ENCODE peak calls at places on chromosomes 13 and 19, in six cellular contexts. E is HepG2, V is H1, H is K562, N is GM12878, U is HCT116. F is an unnamed sample.

GRCh38 chr19:48501961-48502719 is 9.5 kb downstream of the LMTK3 start:
- DNase-seq in E (peak), V (peak), H (peak), N (peak), U (peak), F (peak)

GRCh38 chr13:45518525-45519235 is 53.9 kb downstream of the COG3 start:
- DNase-seq in E (no peak), V (no peak), H (no peak), N (no peak), U (no peak), F (no peak)

GRCh38 chr19:38195237-38195636 is 28.8 kb downstream of the DPF1 start:
- DNase-seq in E (no peak), V (no peak), H (no peak), N (no peak), U (no peak), F (no peak)

GRCh38 chr19:52533901-52534300 is 6.4 kb downstream of the ZNF808 start:
- DNase-seq in E (no peak), V (no peak), H (no peak), N (no peak), U (no peak), F (no peak)

GRCh38 chr19:43901395-43902390 is 33.4 kb downstream of the ZNF45 start:
- DNase-seq in E (peak), V (peak), H (peak), N (peak), U (no peak), F (peak)

GRCh38 chr19:6738726-6739389 is 622 bp upstream of the TRIP10 start:
- DNase-seq in E (no peak), V (no peak), H (no peak), N (no peak), U (no peak), F (no peak)

GRCh38 chr19:44308011-44308410 is 3.2 kb upstream of the ZNF235 start:
- DNase-seq in E (no peak), V (no peak), H (no peak), N (no peak), U (no peak), F (no peak)

GRCh38 chr13:19587635-19588300 is 26.4 kb upstream of the TPTE2 start:
- DNase-seq in E (peak), V (no peak), H (no peak), N (no peak), U (peak), F (no peak)

GRCh38 chr13:102686024-102686423 is 8.8 kb downstream of the METTL21C start:
- DNase-seq in E (no peak), V (no peak), H (no peak), N (no peak), U (no peak), F (no peak)

GRCh38 chr13:78228211-78228610 is 309.6 kb upstream of the EDNRB start:
- DNase-seq in E (no peak), V (no peak), H (no peak), N (no peak), U (no peak), F (no peak)

GRCh38 chr19:7792286-7792685 is 29.2 kb downstream of the CLEC4M start:
- DNase-seq in E (no peak), V (no peak), H (no peak), N (no peak), U (no peak), F (no peak)

GRCh38 chr19:40603071-40603718 is 2.0 kb downstream of the LTBP4 start:
- DNase-seq in E (peak), V (no peak), H (no peak), N (no peak), U (no peak), F (no peak)

GRCh38 chr13:25069236-25069635 is 26.7 kb upstream of the PABPC3 start:
- DNase-seq in E (no peak), V (no peak), H (no peak), N (no peak), U (no peak), F (no peak)

GRCh38 chr19:17025361-17025760 is 1.2 kb downstream of the CPAMD8 start:
- DNase-seq in E (no peak), V (no peak), H (no peak), N (no peak), U (no peak), F (no peak)

GRCh38 chr13:113851826-113852535 is 11.9 kb downstream of the GAS6 start:
- DNase-seq in E (no peak), V (no peak), H (no peak), N (no peak), U (no peak), F (no peak)

GRCh38 chr13:84208251-84208650 is 326.0 kb upstream of the SLITRK1 start:
- DNase-seq in E (no peak), V (no peak), H (no peak), N (no peak), U (no peak), F (no peak)

GRCh38 chr13:67048793-67049150 is 181.4 kb downstream of the PCDH9 start:
- DNase-seq in E (no peak), V (no peak), H (no peak), N (no peak), U (no peak), F (no peak)

GRCh38 chr19:36488816-36489138 is 584 bp downstream of the ZNF566 start:
- DNase-seq in E (peak), V (no peak), H (peak), N (no peak), U (peak), F (no peak)

GRCh38 chr19:49492573-49493411 is 3.4 kb upstream of the RPS11 start:
- DNase-seq in E (peak), V (no peak), H (no peak), N (no peak), U (no peak), F (no peak)

GRCh38 chr13:111322916-111323331 is 2.5 kb downstream of the TEX29 start:
- DNase-seq in E (no peak), V (no peak), H (no peak), N (no peak), U (no peak), F (no peak)

GRCh38 chr13:41308241-41308640 is 2.8 kb upstream of the NAA16 start:
- DNase-seq in E (no peak), V (no peak), H (no peak), N (no peak), U (no peak), F (no peak)

GRCh38 chr13:54958781-54959180 is 1930.2 kb downstream of the OLFM4 start:
- DNase-seq in E (no peak), V (no peak), H (no peak), N (no peak), U (no peak), F (no peak)

GRCh38 chr13:51243832-51244231 is 21.6 kb downstream of the FAM124A start:
- DNase-seq in E (no peak), V (peak), H (no peak), N (no peak), U (no peak), F (peak)

GRCh38 chr19:58237324-58237723 is 8.6 kb downstream of the ZNF544 start:
- DNase-seq in E (no peak), V (no peak), H (no peak), N (no peak), U (no peak), F (no peak)

GRCh38 chr13:64900039-64900438 is 2330.1 kb downstream of the PCDH9 start:
- DNase-seq in E (no peak), V (no peak), H (no peak), N (no peak), U (no peak), F (no peak)

GRCh38 chr19:1668339-1669123 is 16.1 kb upstream of the TCF3 start:
- DNase-seq in E (no peak), V (no peak), H (no peak), N (no peak), U (no peak), F (no peak)

GRCh38 chr13:90792335-90792734 is 555.2 kb upstream of the MIR17HG start:
- DNase-seq in E (no peak), V (no peak), H (no peak), N (no peak), U (no peak), F (no peak)

GRCh38 chr13:113149711-113150544 is 8.5 kb upstream of the PROZ start:
- DNase-seq in E (peak), V (no peak), H (no peak), N (no peak), U (no peak), F (no peak)

GRCh38 chr13:77696006-77696862 is 1.3 kb upstream of the SLAIN1 start:
- DNase-seq in E (no peak), V (no peak), H (no peak), N (no peak), U (no peak), F (no peak)

GRCh38 chr13:44605275-44605674 is 29.1 kb upstream of the TSC22D1 start:
- DNase-seq in E (no peak), V (no peak), H (no peak), N (no peak), U (no peak), F (no peak)

GRCh38 chr19:3975637-3976087 is 4.8 kb upstream of the DAPK3 start:
- DNase-seq in E (no peak), V (no peak), H (no peak), N (no peak), U (no peak), F (no peak)

GRCh38 chr19:12834976-12835757 is 788 bp upstream of the RTBDN start:
- DNase-seq in E (no peak), V (no peak), H (peak), N (no peak), U (peak), F (no peak)

GRCh38 chr19:38551450-38551813 is 66.3 kb downstream of the MAP4K1 start:
- DNase-seq in E (no peak), V (no peak), H (no peak), N (peak), U (no peak), F (no peak)

GRCh38 chr13:32107474-32107873 is 75.9 kb downstream of the FRY start:
- DNase-seq in E (no peak), V (no peak), H (no peak), N (no peak), U (no peak), F (no peak)

GRCh38 chr19:741506-742131 is 9.3 kb upstream of the MISP start:
- DNase-seq in E (peak), V (peak), H (peak), N (no peak), U (no peak), F (peak)

GRCh38 chr19:10842788-10843187 is 5.4 kb upstream of the C19orf38 start:
- DNase-seq in E (no peak), V (no peak), H (no peak), N (no peak), U (no peak), F (no peak)

GRCh38 chr13:109249780-109250528 is 536.4 kb downstream of the IRS2 start:
- DNase-seq in E (no peak), V (no peak), H (no peak), N (no peak), U (peak), F (no peak)

GRCh38 chr13:37617162-37617561 is 18.6 kb upstream of the POSTN start:
- DNase-seq in E (no peak), V (no peak), H (no peak), N (no peak), U (no peak), F (no peak)

GRCh38 chr19:10262771-10263170 is 8.1 kb upstream of the ICAM1 start:
- DNase-seq in E (no peak), V (no peak), H (no peak), N (no peak), U (no peak), F (no peak)

GRCh38 chr13:100808848-100809247 is 134.3 kb upstream of the TMTC4 start:
- DNase-seq in E (no peak), V (no peak), H (no peak), N (no peak), U (no peak), F (no peak)

GRCh38 chr13:100811906-100812305 is 137.3 kb upstream of the TMTC4 start:
- DNase-seq in E (no peak), V (no peak), H (no peak), N (no peak), U (no peak), F (no peak)

GRCh38 chr13:100809856-100810255 is 135.3 kb upstream of the TMTC4 start:
- DNase-seq in E (no peak), V (no peak), H (no peak), N (no peak), U (no peak), F (no peak)

GRCh38 chr13:100811431-100811830 is 136.8 kb upstream of the TMTC4 start:
- DNase-seq in E (no peak), V (no peak), H (no peak), N (no peak), U (no peak), F (no peak)

DNA sequence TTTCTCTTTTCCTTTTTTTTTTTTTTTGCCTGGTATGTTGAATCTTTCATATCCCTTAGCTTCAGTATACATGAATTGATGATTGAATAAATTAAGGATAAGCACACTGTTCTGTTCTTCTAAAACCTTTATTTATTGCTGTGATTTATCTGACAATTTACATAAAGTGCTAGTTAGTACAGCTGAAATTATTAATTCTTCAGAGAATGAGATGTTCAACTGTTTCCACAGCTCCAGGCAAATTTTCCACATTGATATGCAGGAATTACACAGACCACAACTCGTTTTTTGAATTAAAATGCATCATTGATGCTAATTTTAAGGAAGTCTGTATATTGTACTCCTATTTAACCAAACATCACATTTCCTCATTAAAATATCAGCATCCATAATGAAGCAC is 136.4 kb upstream of the TMTC4 start:
- DNase-seq in E (no peak), V (no peak), H (no peak), N (no peak), U (no peak), F (no peak)
- TF ChIP-seq ZNF274 in E (no peak), V (no peak), H (no peak), N (no peak), U (no peak), F (no peak)

GRCh38 chr19:14425696-14426138 is 6.6 kb upstream of the DDX39A start:
- DNase-seq in E (no peak), V (no peak), H (no peak), N (no peak), U (no peak), F (no peak)
- TF ChIP-seq ZNF274 in E (no peak), V (no peak), H (no peak), N (no peak), U (no peak), F (no peak)

DNA sequence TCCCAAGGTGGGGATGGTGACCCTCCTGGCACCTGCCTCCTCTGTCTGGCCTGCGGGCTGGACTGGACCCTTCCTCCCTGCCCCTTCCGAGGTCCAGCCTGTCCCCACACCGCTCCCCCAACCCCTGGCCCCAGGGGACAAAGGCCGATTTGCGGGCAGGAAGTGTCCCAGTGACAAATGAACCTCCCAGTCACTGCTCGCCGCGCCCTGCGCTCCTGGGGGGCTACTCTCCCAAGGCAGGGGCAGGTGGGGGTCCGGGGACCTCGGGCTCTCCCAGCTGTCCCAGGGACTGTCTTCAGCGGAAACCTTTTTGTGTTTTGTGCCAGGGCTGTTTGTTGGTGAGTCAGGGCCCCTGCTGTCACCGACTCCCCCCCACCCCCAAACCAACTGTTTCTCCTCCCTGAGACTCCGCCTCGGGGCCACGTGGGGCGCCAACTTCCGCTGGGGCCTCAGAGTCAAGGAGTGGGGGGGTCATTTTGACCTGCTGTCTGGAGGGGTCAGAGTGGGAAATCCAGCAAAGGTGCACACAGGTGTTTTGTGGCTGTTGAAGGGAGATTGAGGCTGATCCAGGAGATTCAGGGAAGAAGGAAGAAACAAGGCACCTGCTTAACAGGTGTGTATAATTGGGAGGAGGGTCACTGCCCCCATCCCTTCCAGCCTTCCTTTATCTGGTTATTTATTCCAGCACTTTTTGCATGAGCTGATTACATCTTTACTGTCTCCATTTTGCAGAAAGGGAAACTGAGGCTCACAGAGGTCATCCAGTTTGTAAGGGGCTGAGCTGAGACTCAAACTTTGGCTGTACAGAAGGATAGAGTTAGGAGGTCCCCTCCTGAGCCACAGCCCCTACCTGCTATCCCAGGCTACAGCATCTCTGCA is 831 bp downstream of the PGPEP1 start:
- DNase-seq in E (peak), V (no peak), H (peak), N (no peak), U (no peak), F (no peak)
- TF ChIP-seq ZNF274 in E (no peak), V (no peak), H (no peak), N (no peak), U (no peak), F (no peak)

GRCh38 chr19:28574212-28574611 is 638.7 kb downstream of the UQCRFS1 start:
- DNase-seq in E (no peak), V (no peak), H (no peak), N (no peak), U (no peak), F (no peak)
- TF ChIP-seq ZNF274 in E (no peak), V (no peak), H (no peak), N (no peak), U (no peak), F (no peak)

GRCh38 chr13:65932587-65933239 is 1297.4 kb downstream of the PCDH9 start:
- DNase-seq in E (no peak), V (no peak), H (no peak), N (no peak), U (no peak), F (no peak)

GRCh38 chr13:65929436-65929835 is 1300.7 kb downstream of the PCDH9 start:
- DNase-seq in E (no peak), V (no peak), H (no peak), N (no peak), U (no peak), F (no peak)

GRCh38 chr13:65936249-65936648 is 1293.9 kb downstream of the PCDH9 start:
- DNase-seq in E (no peak), V (no peak), H (no peak), N (no peak), U (no peak), F (no peak)

GRCh38 chr13:65926750-65927171 is 1303.4 kb downstream of the PCDH9 start:
- DNase-seq in E (peak), V (peak), H (no peak), N (no peak), U (peak), F (peak)

DNA sequence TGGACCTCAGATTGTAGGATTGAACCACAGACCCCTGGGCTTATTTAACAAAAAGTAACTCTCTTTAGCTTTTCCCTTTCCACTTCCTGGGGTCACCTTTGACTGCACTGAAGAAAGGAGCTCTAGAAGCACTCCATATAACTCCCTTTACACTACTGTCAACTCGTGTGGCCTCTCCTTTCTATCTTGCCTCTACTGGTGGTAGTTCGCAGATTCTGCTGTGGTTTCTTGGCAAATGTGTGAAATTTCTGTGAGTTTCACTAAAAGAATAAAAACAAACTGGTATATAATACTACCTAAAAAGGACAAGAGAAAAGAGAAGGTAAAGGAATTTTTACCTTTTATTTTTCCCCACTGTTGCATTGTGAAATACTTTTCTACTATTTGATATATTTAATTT is 1298.1 kb downstream of the PCDH9 start:
- DNase-seq in E (no peak), V (no peak), H (no peak), N (no peak), U (no peak), F (no peak)
- TF ChIP-seq ZNF274 in E (no peak), V (no peak), H (no peak), N (no peak), U (no peak), F (no peak)

DNA sequence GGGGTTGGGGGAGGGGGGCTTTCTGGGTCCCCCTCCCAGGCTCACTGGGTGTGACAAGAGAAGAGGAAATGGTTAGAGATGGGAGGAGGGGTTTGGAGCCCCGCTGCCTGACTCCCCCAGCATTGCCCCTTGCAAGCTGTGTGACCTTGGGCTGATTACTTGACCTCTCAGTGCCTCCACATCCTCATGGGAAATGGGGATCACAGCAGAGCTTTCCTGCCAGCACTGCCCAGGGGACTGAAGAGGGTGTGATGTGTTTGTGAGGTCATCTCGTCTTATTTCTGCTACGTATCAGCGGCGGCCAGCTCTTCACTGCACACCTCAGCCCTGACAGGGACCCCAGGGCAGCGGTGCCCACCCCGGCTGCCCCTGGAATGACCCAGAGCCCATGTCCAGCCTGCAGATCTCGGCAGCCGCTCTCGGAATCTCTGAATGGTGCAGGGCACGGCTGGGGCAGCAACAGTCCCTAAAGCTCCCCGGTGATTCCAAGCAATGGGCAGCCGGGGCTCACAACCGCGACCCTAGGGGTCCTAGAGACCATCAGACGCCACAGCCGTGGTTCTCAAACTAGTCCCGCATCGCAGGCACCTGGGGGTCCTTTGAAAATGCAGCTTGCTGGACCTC is 8.4 kb downstream of the PNMA8B start:
- DNase-seq in E (no peak), V (no peak), H (no peak), N (no peak), U (no peak), F (no peak)
- TF ChIP-seq ZNF274 in E (no peak), V (no peak), H (no peak), N (no peak), U (no peak), F (no peak)

GRCh38 chr13:21039097-21039800 is 22.1 kb downstream of the LATS2 start:
- DNase-seq in E (no peak), V (no peak), H (no peak), N (no peak), U (no peak), F (no peak)
- TF ChIP-seq ZNF274 in E (no peak), V (no peak), H (no peak), N (no peak), U (no peak), F (no peak)

GRCh38 chr13:97757807-97758206 is 195.7 kb upstream of the IPO5 start:
- DNase-seq in E (no peak), V (no peak), H (no peak), N (no peak), U (no peak), F (no peak)
- TF ChIP-seq ZNF274 in E (no peak), V (no peak), H (no peak), N (no peak), U (no peak), F (no peak)

F was measured in NT2/D1.